ENCODE peak calls at places on chromosomes 16 and 17, in seven cellular contexts. R, Z, W, E, H, Y and F are unnamed samples. For H3K4me1, the result is how much of the 10 kb centered on the place peaks cover.

GRCh38 chr16:50491516-50491915 is 56.7 kb upstream of the NKD1 start:
- DNase-seq in H (no peak), Z (no peak), W (no peak), E (no peak), R (no peak), Y (no peak), F (no peak)

GRCh38 chr16:87582221-87582965 is 19.9 kb upstream of the JPH3 start:
- DNase-seq in W (peak), E (no peak), Y (peak), R (no peak), H (peak), Z (peak), F (no peak)

GRCh38 chr17:72104863-72105234 is 16.0 kb upstream of the SOX9 start:
- DNase-seq in Z (no peak), E (no peak), W (no peak), R (no peak), Y (no peak), H (peak), F (no peak)

GRCh38 chr17:79201119-79201518 is 126.5 kb downstream of the ENGASE start:
- DNase-seq in W (no peak), H (no peak), R (no peak), Z (no peak), Y (no peak), E (no peak), F (no peak)

GRCh38 chr17:50100480-50100883 is 5.3 kb downstream of the PDK2 start:
- DNase-seq in H (no peak), Y (no peak), W (no peak), E (no peak), Z (no peak), R (no peak), F (no peak)

GRCh38 chr16:19463468-19464315 is 46.0 kb downstream of the TMC5 start:
- DNase-seq in Z (no peak), E (no peak), W (no peak), Y (no peak), R (no peak), H (peak), F (no peak)

GRCh38 chr17:3913531-3914318 is 2.5 kb downstream of the P2RX1 start:
- DNase-seq in W (peak), Z (peak), R (peak), H (peak), Y (peak), E (peak), F (no peak)

GRCh38 chr17:17171991-17172939 is 33.9 kb downstream of the PLD6 start:
- DNase-seq in H (no peak), Y (no peak), Z (no peak), R (no peak), W (peak), E (no peak), F (no peak)

GRCh38 chr17:79424471-79425185 is 186.2 kb downstream of the RBFOX3 start:
- DNase-seq in R (no peak), W (no peak), Y (no peak), H (no peak), Z (no peak), E (no peak), F (no peak)

GRCh38 chr16:81630632-81631026 is 148.5 kb upstream of the PLCG2 start:
- DNase-seq in W (no peak), E (no peak), Y (no peak), H (no peak), R (peak), Z (no peak), F (no peak)

GRCh38 chr17:50967795-50968194 is 101.6 kb upstream of the TOB1 start:
- DNase-seq in H (no peak), Z (peak), Y (no peak), E (no peak), W (no peak), R (no peak), F (no peak)

GRCh38 chr17:80861892-80862291 is 129.7 kb upstream of the CHMP6 start:
- DNase-seq in E (peak), W (no peak), H (no peak), Z (peak), R (peak), Y (no peak), F (peak)

GRCh38 chr16:64695684-64696083 is 426.2 kb downstream of the CDH11 start:
- DNase-seq in W (no peak), E (no peak), Z (no peak), R (no peak), Y (no peak), H (no peak), F (no peak)

GRCh38 chr17:18084256-18084655 is 3.5 kb upstream of the DRG2 start:
- DNase-seq in H (no peak), Z (no peak), E (no peak), R (no peak), Y (no peak), W (no peak), F (no peak)

GRCh38 chr17:40564883-40565744 is at the start of gene CCR7:
- DNase-seq in Z (no peak), H (no peak), E (no peak), Y (no peak), R (no peak), W (no peak), F (no peak)

GRCh38 chr17:62899349-62899748 is 66.7 kb upstream of the TANC2 start:
- DNase-seq in R (no peak), E (no peak), Y (peak), W (no peak), H (no peak), Z (no peak), F (no peak)

GRCh38 chr17:31171711-31172110 is 76.9 kb downstream of the NF1 start:
- DNase-seq in Y (no peak), R (no peak), Z (no peak), E (no peak), W (no peak), H (no peak), F (no peak)

GRCh38 chr17:49361129-49361901 is 735 bp downstream of the ZNF652 start:
- DNase-seq in Z (no peak), E (peak), H (peak), R (peak), Y (no peak), W (peak), F (peak)

GRCh38 chr17:64236827-64237403 is 26.1 kb downstream of the TEX2 start:
- DNase-seq in Z (no peak), H (no peak), R (no peak), W (no peak), Y (no peak), E (peak), F (no peak)
- TF ChIP-seq CTCF in Z (peak), H (peak), R (peak), W (no peak), Y (no peak), E (no peak), F (peak)

GRCh38 chr17:73302189-73302588 is 9.6 kb downstream of the CDC42EP4 start:
- DNase-seq in Y (no peak), E (no peak), Z (no peak), H (no peak), W (no peak), R (no peak), F (no peak)
- H3K4me1 ChIP-seq in Y (under half), E (half or more), Z (under half), H (under half), W (under half), R (under half), F (under half)

DNA sequence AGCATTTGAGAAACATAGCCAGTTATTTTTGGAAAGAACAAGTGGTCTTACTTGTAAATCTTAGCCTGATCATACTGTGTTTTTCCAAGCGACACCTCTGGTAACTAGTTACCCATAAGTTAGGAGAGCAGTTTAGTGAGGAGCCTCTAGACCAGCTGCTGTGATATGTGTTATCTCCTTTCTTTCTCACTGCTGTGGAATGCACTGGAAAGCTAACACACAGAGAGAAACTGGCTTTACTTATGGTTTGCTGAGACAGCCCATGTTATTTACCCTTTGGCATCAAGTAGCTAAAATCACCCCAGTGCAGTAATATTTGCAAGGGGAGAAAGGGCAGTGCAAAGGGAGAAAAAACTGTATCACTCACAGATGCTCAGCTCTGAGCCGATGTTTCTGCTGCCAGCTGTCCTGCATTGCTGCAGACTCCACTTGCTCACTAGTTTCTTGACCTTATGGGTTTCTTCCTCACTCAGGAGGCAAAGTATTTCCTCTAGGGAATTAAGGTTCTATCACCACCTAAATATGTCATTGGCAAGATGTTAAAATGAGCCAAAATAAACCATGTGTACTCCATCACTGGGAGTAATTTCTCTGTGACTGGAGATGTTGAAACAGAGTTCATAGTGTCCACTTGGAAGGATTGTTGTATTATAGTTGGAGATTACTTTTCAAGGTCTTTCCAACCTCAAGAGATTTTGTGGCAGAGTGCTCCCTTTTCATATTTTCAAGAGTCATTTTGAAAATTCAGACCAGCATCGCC is 2.3 kb downstream of the RBFOX1 start:
- DNase-seq in Z (no peak), W (no peak), E (no peak), Y (no peak), H (no peak), R (peak), F (no peak)
- H3K27ac ChIP-seq in Z (no peak), W (peak), E (no peak), Y (no peak), H (no peak), R (peak), F (no peak)

GRCh38 chr16:72837846-72838661 is 209.9 kb downstream of the ZFHX3 start:
- DNase-seq in R (no peak), H (no peak), W (no peak), Z (peak), E (no peak), Y (no peak), F (no peak)
- TF ChIP-seq CTCF in R (no peak), H (no peak), W (no peak), Z (no peak), E (no peak), Y (no peak), F (no peak)

DNA sequence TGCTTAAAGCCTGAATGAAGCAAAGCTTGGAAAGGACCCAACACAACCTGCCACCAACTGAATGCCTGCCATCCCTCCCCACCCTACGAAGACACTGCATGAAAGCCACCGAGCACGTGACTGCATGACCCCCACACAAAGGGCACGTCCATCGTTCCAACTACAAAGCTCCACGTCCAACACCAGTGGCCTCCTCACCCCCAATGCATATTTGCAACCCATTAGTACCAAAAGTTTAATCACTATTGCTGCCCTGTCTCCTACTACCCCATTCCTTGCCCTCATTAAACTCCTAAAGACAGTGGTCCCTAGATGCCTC is 43.4 kb downstream of the ANKRD11 start:
- DNase-seq in E (no peak), Z (no peak), W (no peak), R (no peak), H (no peak), Y (no peak), F (no peak)
- H3K4me1 ChIP-seq in E (half or more), Z (under half), W (under half), R (half or more), H (half or more), Y (under half), F (half or more)

DNA sequence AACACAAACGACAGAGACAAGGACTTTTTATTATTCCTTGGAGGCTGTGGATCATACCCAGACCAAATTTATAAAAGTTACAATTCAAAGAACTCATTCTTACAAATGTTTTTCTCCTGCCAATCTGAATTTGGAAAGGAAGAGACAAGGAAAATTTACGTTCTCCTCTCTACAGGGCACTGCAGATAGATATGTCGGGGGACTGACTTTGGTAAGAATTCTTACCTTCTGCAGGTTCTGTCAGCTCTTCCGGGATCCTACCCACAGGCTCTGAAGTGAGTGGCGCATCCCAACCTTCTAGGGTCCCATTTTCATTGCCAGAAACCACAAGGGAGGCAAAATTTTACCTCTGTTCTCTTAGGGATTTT is 2.2 kb upstream of the SLFN12L start:
- DNase-seq in Z (no peak), Y (no peak), R (no peak), E (no peak), H (no peak), W (no peak), F (no peak)
- H3K27ac ChIP-seq in Z (no peak), Y (no peak), R (no peak), E (no peak), H (no peak), W (no peak), F (no peak)

DNA sequence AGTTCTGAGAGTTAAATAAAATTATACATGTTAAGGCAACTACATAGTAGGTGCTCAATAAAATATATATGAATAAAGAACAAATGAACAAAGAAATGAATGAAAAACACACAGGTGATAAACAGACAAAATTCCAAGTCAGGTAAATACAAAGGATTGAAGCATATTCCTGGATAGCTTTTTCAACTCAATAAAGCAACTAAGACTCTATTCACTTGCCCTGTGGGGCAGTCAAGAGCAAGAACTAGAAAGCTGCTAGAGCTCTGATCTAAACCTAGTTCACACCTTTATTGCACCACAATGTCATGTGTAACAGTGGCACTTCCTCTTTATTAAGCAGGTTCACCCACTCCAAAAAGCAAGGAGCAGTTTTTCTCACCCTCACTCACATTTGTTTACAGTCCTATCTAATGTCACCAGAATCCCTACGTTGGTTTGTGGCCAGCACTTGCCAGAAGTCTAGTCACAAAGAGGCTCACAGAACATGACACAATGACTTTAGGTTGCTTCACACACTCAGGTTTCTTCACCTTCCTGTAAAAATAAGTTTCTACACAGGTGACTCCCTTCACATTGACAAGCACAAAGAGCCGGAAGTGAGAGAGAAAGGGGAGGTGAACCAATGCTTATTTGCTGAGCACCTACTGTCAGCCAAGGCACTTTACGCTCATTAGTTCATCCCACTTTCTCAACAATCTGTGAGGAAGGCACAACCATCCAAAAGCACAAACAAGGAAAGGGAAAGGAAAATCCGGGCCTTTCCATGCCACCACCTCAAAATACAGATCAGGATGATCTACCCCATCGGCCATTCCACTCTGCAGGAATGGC is 70.8 kb downstream of the XPO6 start:
- DNase-seq in Y (no peak), Z (no peak), R (no peak), H (peak), W (no peak), E (no peak), F (no peak)
- TF ChIP-seq CTCF in Y (no peak), Z (no peak), R (no peak), H (no peak), W (no peak), E (no peak), F (no peak)

GRCh38 chr16:89843409-89844350 is 15.4 kb downstream of the SPIRE2 start:
- DNase-seq in R (no peak), W (no peak), Y (no peak), E (no peak), H (no peak), Z (no peak), F (no peak)
- H3K4me1 ChIP-seq in R (under half), W (under half), Y (under half), E (under half), H (under half), Z (under half), F (under half)

GRCh38 chr17:19286751-19287341 is 49.7 kb downstream of the EPN2 start:
- DNase-seq in R (no peak), Y (no peak), Z (no peak), H (no peak), W (no peak), E (no peak), F (no peak)
- H3K27ac ChIP-seq in R (peak), Y (peak), Z (no peak), H (no peak), W (no peak), E (no peak), F (no peak)